ENCODE peak calls at places on chromosomes 5 and 9, in four cellular contexts. T is endothelial cell, K is heart right ventricle, E is T-helper 1 cell. F is an unnamed sample.
A peak's percentile ranks its signal among the peaks of the same experiment; 100 is the strongest.

GRCh38 chr9:101119206-101119819 is 90.8 kb downstream of the PLPPR1 start:
- DNase-seq in T (peak; percentile 82), E (no peak), K (peak; percentile 31), F (no peak)

GRCh38 chr5:134022333-134022732 is 17.6 kb upstream of the VDAC1 start:
- DNase-seq in K (no peak), T (no peak), E (no peak), F (no peak)

GRCh38 chr5:81247441-81247972 is 14.4 kb downstream of the CKMT2 start:
- DNase-seq in K (no peak), E (no peak), T (no peak), F (no peak)

GRCh38 chr5:13566903-13567339 is 377.6 kb downstream of the DNAH5 start:
- DNase-seq in K (no peak), T (no peak), E (no peak), F (no peak)

GRCh38 chr5:170221319-170221718 is 11.5 kb upstream of the C5orf58 start:
- DNase-seq in K (no peak), T (no peak), E (no peak), F (no peak)

GRCh38 chr5:73321757-73322452 is 126.7 kb downstream of the FOXD1 start:
- DNase-seq in K (no peak), T (no peak), E (no peak), F (no peak)

GRCh38 chr5:132498152-132498551 is 7.6 kb upstream of the IRF1 start:
- DNase-seq in E (no peak), K (no peak), T (no peak), F (peak; percentile 44)

GRCh38 chr9:88989961-88990570 is 1.2 kb upstream of the S1PR3 start:
- DNase-seq in K (no peak), E (no peak), T (no peak), F (peak; percentile 14)

GRCh38 chr9:105421154-105421553 is 26.7 kb upstream of the FSD1L start:
- DNase-seq in T (no peak), K (no peak), E (no peak), F (no peak)

GRCh38 chr5:10631597-10631996 is 67.7 kb downstream of the ANKRD33B start:
- DNase-seq in E (no peak), K (no peak), T (no peak), F (no peak)

GRCh38 chr9:93193373-93193725 is 9.4 kb downstream of the WNK2 start:
- DNase-seq in K (no peak), T (no peak), E (no peak), F (no peak)

GRCh38 chr5:74822288-74822687 is 43.9 kb downstream of the FAM169A start:
- DNase-seq in K (no peak), T (no peak), E (no peak), F (no peak)

GRCh38 chr5:83095973-83096539 is 18.7 kb downstream of the XRCC4 start:
- DNase-seq in T (no peak), K (no peak), E (no peak), F (no peak)

GRCh38 chr5:73899055-73899454 is 273.1 kb downstream of the ARHGEF28 start:
- DNase-seq in E (no peak), T (no peak), K (no peak), F (no peak)

GRCh38 chr9:111926421-111926875 is 29.8 kb downstream of the UGCG start:
- DNase-seq in K (peak; percentile 33), E (peak; percentile 45), T (peak; percentile 6), F (no peak)

GRCh38 chr9:125075997-125076396 is 67.3 kb downstream of the SCAI start:
- DNase-seq in K (no peak), T (no peak), E (no peak), F (no peak)

GRCh38 chr9:115208503-115208902 is 90.5 kb upstream of the TNC start:
- DNase-seq in K (no peak), T (no peak), E (no peak), F (no peak)

GRCh38 chr5:73274870-73275756 is 102.1 kb downstream of the TMEM174 start:
- DNase-seq in K (no peak), T (no peak), E (no peak), F (no peak)

GRCh38 chr9:124562328-124562727 is 55.1 kb upstream of the NR5A1 start:
- DNase-seq in E (no peak), K (peak; percentile 34), T (no peak), F (no peak)

GRCh38 chr5:20680718-20681302 is 692.8 kb upstream of the CDH18 start:
- DNase-seq in E (no peak), K (no peak), T (no peak), F (no peak)

GRCh38 chr5:33444542-33444941 is 3.8 kb downstream of the TARS1 start:
- DNase-seq in K (no peak), E (no peak), T (no peak), F (no peak)

GRCh38 chr9:132210472-132211145 is 48.8 kb downstream of the NTNG2 start:
- DNase-seq in T (no peak), E (no peak), K (no peak), F (no peak)

GRCh38 chr9:35526087-35526801 is 36.3 kb downstream of the RUSC2 start:
- DNase-seq in K (no peak), T (no peak), E (no peak), F (no peak)

GRCh38 chr5:77662615-77663014 is 24.1 kb upstream of the OTP start:
- DNase-seq in K (no peak), E (no peak), T (no peak), F (no peak)

GRCh38 chr5:37837101-37838032 is 2.5 kb downstream of the GDNF start:
- DNase-seq in T (peak; percentile 73), E (no peak), K (peak; percentile 60), F (peak; percentile 80)

GRCh38 chr5:140251527-140251973 is 51.4 kb downstream of the PFDN1 start:
- DNase-seq in K (no peak), E (peak; percentile 17), T (no peak), F (no peak)

GRCh38 chr9:36867672-36868471 is 166.2 kb downstream of the PAX5 start:
- DNase-seq in K (no peak), T (no peak), E (no peak), F (no peak)

GRCh38 chr5:147482426-147483196 is 27.3 kb downstream of the DPYSL3 start:
- DNase-seq in K (no peak), E (no peak), T (no peak), F (no peak)

GRCh38 chr9:112080831-112081542 is 94.1 kb downstream of the SUSD1 start:
- DNase-seq in K (no peak), T (no peak), E (no peak), F (no peak)

GRCh38 chr9:134386951-134387831 is 60.9 kb downstream of the RXRA start:
- DNase-seq in E (no peak), T (no peak), K (peak; percentile 73), F (no peak)

F was measured in uterus.